ENCODE peak calls at places on chromosomes 6 and 20, in ten cellular contexts. One of them, this sample, is unnamed.

GRCh38 chr20:61353261-61353995 is 101.4 kb downstream of the CDH4 start:
- DNase-seq in left cardiac atrium: no peak
- DNase-seq in MCF 10A: peak
- DNase-seq in LoVo: no peak
- DNase-seq in mesothelial cell of epicardium: no peak
- DNase-seq in activated CD4-positive, alpha-beta T cell treated with anti-CD3 and anti-CD28 coated beads for 48 hours: no peak
- DNase-seq in NCI-H2029 treated with DMSO at 0.1 percent for 48 hours: no peak
- DNase-seq in BJ: no peak
- DNase-seq in endothelial cell: no peak
- DNase-seq in sciatic nerve: no peak
- DNase-seq in this sample: no peak

GRCh38 chr20:25695532-25696383 is 895 bp downstream of the ZNF337 start:
- DNase-seq in LoVo: no peak
- DNase-seq in activated CD4-positive, alpha-beta T cell treated with anti-CD3 and anti-CD28 coated beads for 48 hours: no peak
- DNase-seq in sciatic nerve: no peak
- DNase-seq in MCF 10A: peak
- DNase-seq in left cardiac atrium: no peak
- DNase-seq in NCI-H2029 treated with DMSO at 0.1 percent for 48 hours: no peak
- DNase-seq in mesothelial cell of epicardium: no peak
- DNase-seq in BJ: no peak
- DNase-seq in endothelial cell: no peak
- DNase-seq in this sample: no peak

GRCh38 chr6:42314571-42314950 is 96.9 kb upstream of the MRPS10 start:
- DNase-seq in mesothelial cell of epicardium: no peak
- DNase-seq in left cardiac atrium: no peak
- DNase-seq in BJ: no peak
- DNase-seq in sciatic nerve: no peak
- DNase-seq in NCI-H2029 treated with DMSO at 0.1 percent for 48 hours: no peak
- DNase-seq in LoVo: peak
- DNase-seq in MCF 10A: peak
- DNase-seq in activated CD4-positive, alpha-beta T cell treated with anti-CD3 and anti-CD28 coated beads for 48 hours: no peak
- DNase-seq in endothelial cell: no peak
- DNase-seq in this sample: no peak

GRCh38 chr20:23873370-23874015 is 6.1 kb downstream of the CST5 start:
- DNase-seq in NCI-H2029 treated with DMSO at 0.1 percent for 48 hours: no peak
- DNase-seq in BJ: no peak
- DNase-seq in mesothelial cell of epicardium: no peak
- DNase-seq in MCF 10A: no peak
- DNase-seq in endothelial cell: no peak
- DNase-seq in activated CD4-positive, alpha-beta T cell treated with anti-CD3 and anti-CD28 coated beads for 48 hours: peak
- DNase-seq in left cardiac atrium: no peak
- DNase-seq in LoVo: no peak
- DNase-seq in sciatic nerve: no peak
- DNase-seq in this sample: no peak

GRCh38 chr6:55772730-55773129 is 102.7 kb downstream of the BMP5 start:
- DNase-seq in MCF 10A: no peak
- DNase-seq in endothelial cell: no peak
- DNase-seq in activated CD4-positive, alpha-beta T cell treated with anti-CD3 and anti-CD28 coated beads for 48 hours: no peak
- DNase-seq in LoVo: no peak
- DNase-seq in sciatic nerve: no peak
- DNase-seq in NCI-H2029 treated with DMSO at 0.1 percent for 48 hours: no peak
- DNase-seq in BJ: no peak
- DNase-seq in left cardiac atrium: no peak
- DNase-seq in mesothelial cell of epicardium: no peak
- DNase-seq in this sample: no peak

GRCh38 chr6:122653094-122653493 is 42.9 kb downstream of the PKIB start:
- DNase-seq in NCI-H2029 treated with DMSO at 0.1 percent for 48 hours: no peak
- DNase-seq in endothelial cell: no peak
- DNase-seq in BJ: no peak
- DNase-seq in mesothelial cell of epicardium: no peak
- DNase-seq in LoVo: peak
- DNase-seq in left cardiac atrium: no peak
- DNase-seq in MCF 10A: peak
- DNase-seq in sciatic nerve: no peak
- DNase-seq in activated CD4-positive, alpha-beta T cell treated with anti-CD3 and anti-CD28 coated beads for 48 hours: no peak
- DNase-seq in this sample: no peak

GRCh38 chr6:170394980-170395379 is 88.4 kb downstream of the FAM120B start:
- DNase-seq in NCI-H2029 treated with DMSO at 0.1 percent for 48 hours: no peak
- DNase-seq in BJ: no peak
- DNase-seq in left cardiac atrium: no peak
- DNase-seq in mesothelial cell of epicardium: no peak
- DNase-seq in LoVo: no peak
- DNase-seq in MCF 10A: no peak
- DNase-seq in endothelial cell: no peak
- DNase-seq in sciatic nerve: no peak
- DNase-seq in activated CD4-positive, alpha-beta T cell treated with anti-CD3 and anti-CD28 coated beads for 48 hours: no peak
- DNase-seq in this sample: no peak

GRCh38 chr6:168533428-168533827 is 92.4 kb downstream of the SMOC2 start:
- DNase-seq in mesothelial cell of epicardium: no peak
- DNase-seq in endothelial cell: no peak
- DNase-seq in left cardiac atrium: no peak
- DNase-seq in sciatic nerve: no peak
- DNase-seq in BJ: no peak
- DNase-seq in LoVo: no peak
- DNase-seq in activated CD4-positive, alpha-beta T cell treated with anti-CD3 and anti-CD28 coated beads for 48 hours: no peak
- DNase-seq in MCF 10A: no peak
- DNase-seq in NCI-H2029 treated with DMSO at 0.1 percent for 48 hours: peak
- DNase-seq in this sample: no peak

GRCh38 chr6:121823437-121823851 is 388.0 kb downstream of the GJA1 start:
- DNase-seq in LoVo: no peak
- DNase-seq in MCF 10A: no peak
- DNase-seq in sciatic nerve: no peak
- DNase-seq in activated CD4-positive, alpha-beta T cell treated with anti-CD3 and anti-CD28 coated beads for 48 hours: no peak
- DNase-seq in endothelial cell: no peak
- DNase-seq in mesothelial cell of epicardium: no peak
- DNase-seq in BJ: peak
- DNase-seq in NCI-H2029 treated with DMSO at 0.1 percent for 48 hours: no peak
- DNase-seq in left cardiac atrium: no peak
- DNase-seq in this sample: no peak